ENCODE peak calls at places on chromosomes 11 and 22, in eight cellular contexts. One of them, this sample, is unnamed.

GRCh38 chr11:33325456-33325855 is 68.3 kb downstream of the HIPK3 start:
- DNase-seq in heart right ventricle: no peak
- DNase-seq in CD8-positive, alpha-beta T cell: no peak
- DNase-seq in neural progenitor cell: no peak
- DNase-seq in brain microvascular endothelial cell: no peak
- DNase-seq in adrenal gland: no peak
- DNase-seq in kidney: no peak
- DNase-seq in tibial artery: no peak
- DNase-seq in this sample: no peak

GRCh38 chr11:120660024-120660565 is 148.5 kb downstream of the GRIK4 start:
- DNase-seq in heart right ventricle: no peak
- DNase-seq in CD8-positive, alpha-beta T cell: no peak
- DNase-seq in neural progenitor cell: peak
- DNase-seq in brain microvascular endothelial cell: peak
- DNase-seq in adrenal gland: no peak
- DNase-seq in kidney: no peak
- DNase-seq in tibial artery: no peak
- DNase-seq in this sample: no peak

GRCh38 chr11:19251577-19251976 is 10.8 kb upstream of the E2F8 start:
- DNase-seq in heart right ventricle: no peak
- DNase-seq in CD8-positive, alpha-beta T cell: no peak
- DNase-seq in neural progenitor cell: no peak
- DNase-seq in brain microvascular endothelial cell: no peak
- DNase-seq in adrenal gland: no peak
- DNase-seq in kidney: no peak
- DNase-seq in tibial artery: no peak
- DNase-seq in this sample: no peak

GRCh38 chr11:33617672-33618362 is 82.8 kb downstream of the C11orf91 start:
- DNase-seq in heart right ventricle: no peak
- DNase-seq in CD8-positive, alpha-beta T cell: no peak
- DNase-seq in neural progenitor cell: no peak
- DNase-seq in brain microvascular endothelial cell: peak
- DNase-seq in adrenal gland: no peak
- DNase-seq in kidney: no peak
- DNase-seq in tibial artery: no peak
- DNase-seq in this sample: no peak

GRCh38 chr11:12044799-12045198 is 36.4 kb upstream of the DKK3 start:
- DNase-seq in heart right ventricle: no peak
- DNase-seq in CD8-positive, alpha-beta T cell: no peak
- DNase-seq in neural progenitor cell: no peak
- DNase-seq in brain microvascular endothelial cell: no peak
- DNase-seq in adrenal gland: no peak
- DNase-seq in kidney: no peak
- DNase-seq in tibial artery: no peak
- DNase-seq in this sample: no peak

GRCh38 chr11:12540075-12540685 is 134.0 kb upstream of the TEAD1 start:
- DNase-seq in heart right ventricle: no peak
- DNase-seq in CD8-positive, alpha-beta T cell: no peak
- DNase-seq in neural progenitor cell: no peak
- DNase-seq in brain microvascular endothelial cell: peak
- DNase-seq in adrenal gland: no peak
- DNase-seq in kidney: no peak
- DNase-seq in tibial artery: peak
- DNase-seq in this sample: no peak

GRCh38 chr11:76846441-76846840 is 14.3 kb upstream of the ACER3 start:
- DNase-seq in heart right ventricle: no peak
- DNase-seq in CD8-positive, alpha-beta T cell: no peak
- DNase-seq in neural progenitor cell: no peak
- DNase-seq in brain microvascular endothelial cell: no peak
- DNase-seq in adrenal gland: no peak
- DNase-seq in kidney: no peak
- DNase-seq in tibial artery: no peak
- DNase-seq in this sample: no peak

GRCh38 chr22:27487600-27488450 is 313.7 kb downstream of the MN1 start:
- DNase-seq in heart right ventricle: no peak
- DNase-seq in CD8-positive, alpha-beta T cell: no peak
- DNase-seq in neural progenitor cell: no peak
- DNase-seq in brain microvascular endothelial cell: peak
- DNase-seq in adrenal gland: no peak
- DNase-seq in kidney: no peak
- DNase-seq in tibial artery: no peak
- DNase-seq in this sample: no peak

GRCh38 chr22:35446365-35446764 is 46.4 kb downstream of the MCM5 start:
- DNase-seq in heart right ventricle: no peak
- DNase-seq in CD8-positive, alpha-beta T cell: no peak
- DNase-seq in neural progenitor cell: no peak
- DNase-seq in brain microvascular endothelial cell: peak
- DNase-seq in adrenal gland: no peak
- DNase-seq in kidney: no peak
- DNase-seq in tibial artery: no peak
- DNase-seq in this sample: no peak

GRCh38 chr11:28834877-28835276 is 726.7 kb downstream of the METTL15 start:
- DNase-seq in heart right ventricle: no peak
- DNase-seq in CD8-positive, alpha-beta T cell: no peak
- DNase-seq in neural progenitor cell: no peak
- DNase-seq in brain microvascular endothelial cell: peak
- DNase-seq in adrenal gland: no peak
- DNase-seq in kidney: no peak
- DNase-seq in tibial artery: no peak
- DNase-seq in this sample: no peak

GRCh38 chr22:25069758-25070461 is 117.4 kb downstream of the KIAA1671 start:
- DNase-seq in heart right ventricle: no peak
- DNase-seq in CD8-positive, alpha-beta T cell: no peak
- DNase-seq in neural progenitor cell: no peak
- DNase-seq in brain microvascular endothelial cell: no peak
- DNase-seq in adrenal gland: peak
- DNase-seq in kidney: no peak
- DNase-seq in tibial artery: peak
- DNase-seq in this sample: no peak

GRCh38 chr11:125564357-125564756 is 4.9 kb upstream of the EI24 start:
- DNase-seq in heart right ventricle: no peak
- DNase-seq in CD8-positive, alpha-beta T cell: no peak
- DNase-seq in neural progenitor cell: no peak
- DNase-seq in brain microvascular endothelial cell: no peak
- DNase-seq in adrenal gland: no peak
- DNase-seq in kidney: no peak
- DNase-seq in tibial artery: no peak
- DNase-seq in this sample: no peak

GRCh38 chr22:35212020-35212419 is 45.3 kb upstream of the HMGXB4 start:
- DNase-seq in heart right ventricle: no peak
- DNase-seq in CD8-positive, alpha-beta T cell: no peak
- DNase-seq in neural progenitor cell: no peak
- DNase-seq in brain microvascular endothelial cell: peak
- DNase-seq in adrenal gland: no peak
- DNase-seq in kidney: no peak
- DNase-seq in tibial artery: no peak
- DNase-seq in this sample: no peak

GRCh38 chr22:46769191-46769675 is 6.8 kb downstream of the TBC1D22A start:
- DNase-seq in heart right ventricle: no peak
- DNase-seq in CD8-positive, alpha-beta T cell: no peak
- DNase-seq in neural progenitor cell: no peak
- DNase-seq in brain microvascular endothelial cell: no peak
- DNase-seq in adrenal gland: no peak
- DNase-seq in kidney: peak
- DNase-seq in tibial artery: no peak
- DNase-seq in this sample: no peak

GRCh38 chr11:39192671-39193070 is 2266.8 kb downstream of the LRRC4C start:
- DNase-seq in heart right ventricle: no peak
- DNase-seq in CD8-positive, alpha-beta T cell: no peak
- DNase-seq in neural progenitor cell: no peak
- DNase-seq in brain microvascular endothelial cell: no peak
- DNase-seq in adrenal gland: no peak
- DNase-seq in kidney: no peak
- DNase-seq in tibial artery: no peak
- DNase-seq in this sample: no peak

GRCh38 chr11:76805206-76805913 is 22.2 kb downstream of the TSKU start:
- DNase-seq in heart right ventricle: no peak
- DNase-seq in CD8-positive, alpha-beta T cell: no peak
- DNase-seq in neural progenitor cell: no peak
- DNase-seq in brain microvascular endothelial cell: no peak
- DNase-seq in adrenal gland: no peak
- DNase-seq in kidney: no peak
- DNase-seq in tibial artery: no peak
- DNase-seq in this sample: no peak

GRCh38 chr11:13495929-13496328 is at the start of gene PTH:
- DNase-seq in heart right ventricle: no peak
- DNase-seq in CD8-positive, alpha-beta T cell: no peak
- DNase-seq in neural progenitor cell: no peak
- DNase-seq in brain microvascular endothelial cell: no peak
- DNase-seq in adrenal gland: no peak
- DNase-seq in kidney: no peak
- DNase-seq in tibial artery: no peak
- DNase-seq in this sample: no peak

GRCh38 chr11:122754553-122755322 is 83.6 kb upstream of the CRTAM start:
- DNase-seq in heart right ventricle: no peak
- DNase-seq in CD8-positive, alpha-beta T cell: peak
- DNase-seq in neural progenitor cell: peak
- DNase-seq in brain microvascular endothelial cell: no peak
- DNase-seq in adrenal gland: no peak
- DNase-seq in kidney: no peak
- DNase-seq in tibial artery: no peak
- DNase-seq in this sample: peak

GRCh38 chr11:78177216-78177615 is 11.2 kb downstream of the KCTD21 start:
- DNase-seq in heart right ventricle: no peak
- DNase-seq in CD8-positive, alpha-beta T cell: no peak
- DNase-seq in neural progenitor cell: no peak
- DNase-seq in brain microvascular endothelial cell: no peak
- DNase-seq in adrenal gland: no peak
- DNase-seq in kidney: no peak
- DNase-seq in tibial artery: no peak
- DNase-seq in this sample: no peak

GRCh38 chr11:48081151-48082010 is 101.0 kb downstream of the PTPRJ start:
- DNase-seq in heart right ventricle: peak
- DNase-seq in CD8-positive, alpha-beta T cell: no peak
- DNase-seq in neural progenitor cell: no peak
- DNase-seq in brain microvascular endothelial cell: peak
- DNase-seq in adrenal gland: peak
- DNase-seq in kidney: peak
- DNase-seq in tibial artery: peak
- DNase-seq in this sample: no peak
- H3K27ac ChIP-seq in heart right ventricle: peak
- H3K27ac ChIP-seq in CD8-positive, alpha-beta T cell: no peak
- H3K27ac ChIP-seq in neural progenitor cell: peak
- H3K27ac ChIP-seq in brain microvascular endothelial cell: peak
- H3K27ac ChIP-seq in adrenal gland: no peak
- H3K27ac ChIP-seq in kidney: peak
- H3K27ac ChIP-seq in tibial artery: peak
- H3K27ac ChIP-seq in this sample: no peak

GRCh38 chr11:61332266-61332822 is 561 bp downstream of the DDB1 start:
- DNase-seq in heart right ventricle: no peak
- DNase-seq in CD8-positive, alpha-beta T cell: no peak
- DNase-seq in neural progenitor cell: peak
- DNase-seq in brain microvascular endothelial cell: peak
- DNase-seq in adrenal gland: peak
- DNase-seq in kidney: no peak
- DNase-seq in tibial artery: no peak
- DNase-seq in this sample: no peak
- H3K27ac ChIP-seq in heart right ventricle: peak
- H3K27ac ChIP-seq in CD8-positive, alpha-beta T cell: peak
- H3K27ac ChIP-seq in neural progenitor cell: peak
- H3K27ac ChIP-seq in brain microvascular endothelial cell: peak
- H3K27ac ChIP-seq in adrenal gland: peak
- H3K27ac ChIP-seq in kidney: peak
- H3K27ac ChIP-seq in tibial artery: peak
- H3K27ac ChIP-seq in this sample: peak

GRCh38 chr11:129278586-129279319 is 86.6 kb upstream of the ARHGAP32 start:
- DNase-seq in heart right ventricle: no peak
- DNase-seq in CD8-positive, alpha-beta T cell: no peak
- DNase-seq in neural progenitor cell: peak
- DNase-seq in brain microvascular endothelial cell: no peak
- DNase-seq in adrenal gland: no peak
- DNase-seq in kidney: no peak
- DNase-seq in tibial artery: no peak
- DNase-seq in this sample: peak

GRCh38 chr11:129277216-129277838 is 85.2 kb upstream of the ARHGAP32 start:
- DNase-seq in heart right ventricle: no peak
- DNase-seq in CD8-positive, alpha-beta T cell: no peak
- DNase-seq in neural progenitor cell: no peak
- DNase-seq in brain microvascular endothelial cell: no peak
- DNase-seq in adrenal gland: no peak
- DNase-seq in kidney: no peak
- DNase-seq in tibial artery: no peak
- DNase-seq in this sample: no peak

GRCh38 chr11:129273944-129274343 is 81.8 kb upstream of the ARHGAP32 start:
- DNase-seq in heart right ventricle: no peak
- DNase-seq in CD8-positive, alpha-beta T cell: no peak
- DNase-seq in neural progenitor cell: no peak
- DNase-seq in brain microvascular endothelial cell: no peak
- DNase-seq in adrenal gland: no peak
- DNase-seq in kidney: no peak
- DNase-seq in tibial artery: no peak
- DNase-seq in this sample: no peak

GRCh38 chr11:129273322-129273721 is 81.2 kb upstream of the ARHGAP32 start:
- DNase-seq in heart right ventricle: no peak
- DNase-seq in CD8-positive, alpha-beta T cell: no peak
- DNase-seq in neural progenitor cell: no peak
- DNase-seq in brain microvascular endothelial cell: no peak
- DNase-seq in adrenal gland: no peak
- DNase-seq in kidney: no peak
- DNase-seq in tibial artery: no peak
- DNase-seq in this sample: no peak

DNA sequence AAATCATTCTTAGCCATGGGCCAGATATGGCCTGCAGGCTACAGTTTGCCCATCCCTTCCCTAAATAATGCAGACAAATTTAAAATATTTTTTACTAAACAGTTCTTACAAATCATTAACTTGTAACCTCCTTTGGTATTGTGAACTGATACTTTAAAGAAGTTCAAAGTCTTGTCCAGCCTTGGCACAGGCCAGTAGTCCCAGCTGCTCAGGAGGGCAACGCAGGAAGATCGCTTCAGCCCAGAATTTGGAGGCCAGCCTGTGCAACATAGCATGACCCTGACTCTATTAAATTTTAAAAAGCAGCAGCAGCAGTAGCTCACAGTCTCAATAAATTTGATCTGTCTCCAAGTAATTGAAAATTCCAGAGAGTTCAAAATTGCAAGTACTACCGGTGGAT is 83.7 kb upstream of the ARHGAP32 start:
- DNase-seq in heart right ventricle: no peak
- DNase-seq in CD8-positive, alpha-beta T cell: no peak
- DNase-seq in neural progenitor cell: no peak
- DNase-seq in brain microvascular endothelial cell: no peak
- DNase-seq in adrenal gland: peak
- DNase-seq in kidney: no peak
- DNase-seq in tibial artery: no peak
- DNase-seq in this sample: no peak
- H3K27ac ChIP-seq in heart right ventricle: no peak
- H3K27ac ChIP-seq in CD8-positive, alpha-beta T cell: no peak
- H3K27ac ChIP-seq in neural progenitor cell: no peak
- H3K27ac ChIP-seq in brain microvascular endothelial cell: no peak
- H3K27ac ChIP-seq in adrenal gland: no peak
- H3K27ac ChIP-seq in kidney: peak
- H3K27ac ChIP-seq in tibial artery: no peak
- H3K27ac ChIP-seq in this sample: no peak

DNA sequence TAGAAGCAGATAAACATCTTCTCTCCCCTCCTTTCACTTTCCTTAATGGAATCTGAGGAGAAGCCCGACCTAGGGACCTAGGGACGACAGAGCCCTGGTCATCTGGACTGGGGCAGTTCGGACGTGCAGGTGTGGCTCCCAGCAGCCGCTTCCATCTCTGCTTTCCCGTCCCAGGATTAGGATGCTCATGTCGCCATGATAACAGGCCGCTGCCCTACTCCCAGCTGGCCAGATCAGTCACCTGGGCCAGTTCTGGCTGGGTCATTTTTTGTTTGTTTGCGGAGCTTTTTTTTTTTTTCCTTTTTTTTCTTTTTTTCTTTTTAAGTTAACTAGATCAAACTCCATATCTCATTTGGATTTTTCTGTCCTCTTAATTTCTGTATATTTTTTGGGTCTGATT is 166.3 kb upstream of the TTC12 start:
- DNase-seq in heart right ventricle: no peak
- DNase-seq in CD8-positive, alpha-beta T cell: no peak
- DNase-seq in neural progenitor cell: no peak
- DNase-seq in brain microvascular endothelial cell: no peak
- DNase-seq in adrenal gland: no peak
- DNase-seq in kidney: no peak
- DNase-seq in tibial artery: no peak
- DNase-seq in this sample: no peak
- H3K27ac ChIP-seq in heart right ventricle: no peak
- H3K27ac ChIP-seq in CD8-positive, alpha-beta T cell: no peak
- H3K27ac ChIP-seq in neural progenitor cell: no peak
- H3K27ac ChIP-seq in brain microvascular endothelial cell: no peak
- H3K27ac ChIP-seq in adrenal gland: no peak
- H3K27ac ChIP-seq in kidney: no peak
- H3K27ac ChIP-seq in tibial artery: no peak
- H3K27ac ChIP-seq in this sample: no peak